ENCODE peak calls at places on chromosomes 7 and 10, in five cellular contexts. K, U, W, P and E are unnamed samples.

GRCh38 chr7:43726466-43726865 is 2.9 kb downstream of the COA1 start:
- DNase-seq in K (no peak), U (no peak), W (no peak), P (no peak), E (no peak)

GRCh38 chr10:3554121-3554522 is 230.9 kb downstream of the KLF6 start:
- DNase-seq in K (no peak), U (no peak), W (no peak), P (no peak), E (no peak)

GRCh38 chr10:62733654-62734293 is 70.7 kb upstream of the ADO start:
- DNase-seq in K (no peak), U (no peak), W (no peak), P (no peak), E (peak)

GRCh38 chr10:128599030-128599429 is 472.8 kb upstream of the MKI67 start:
- DNase-seq in K (no peak), U (no peak), W (no peak), P (no peak), E (no peak)

GRCh38 chr7:11212816-11213215 is 239.1 kb downstream of the PHF14 start:
- DNase-seq in K (no peak), U (no peak), W (no peak), P (no peak), E (no peak)

GRCh38 chr10:31171402-31172120 is 139.9 kb upstream of the ZNF438 start:
- DNase-seq in K (no peak), U (no peak), W (no peak), P (no peak), E (no peak)

GRCh38 chr10:21705828-21706176 is 171.8 kb downstream of the MLLT10 start:
- DNase-seq in K (no peak), U (no peak), W (no peak), P (no peak), E (no peak)

GRCh38 chr7:38222481-38223096 is 44.5 kb downstream of the STARD3NL start:
- DNase-seq in K (peak), U (peak), W (no peak), P (no peak), E (no peak)

GRCh38 chr7:44615149-44615611 is 8.8 kb downstream of the OGDH start:
- DNase-seq in K (no peak), U (no peak), W (peak), P (no peak), E (peak)

GRCh38 chr7:2046581-2047271 is 186.0 kb downstream of the MAD1L1 start:
- DNase-seq in K (no peak), U (no peak), W (no peak), P (no peak), E (peak)

GRCh38 chr7:50801907-50802306 is 19.2 kb upstream of the GRB10 start:
- DNase-seq in K (no peak), U (no peak), W (no peak), P (no peak), E (no peak)

GRCh38 chr7:105594034-105594433 is 12.7 kb upstream of the EFCAB10 start:
- DNase-seq in K (no peak), U (no peak), W (no peak), P (no peak), E (no peak)

GRCh38 chr7:35037526-35038339 is 448 bp upstream of the DPY19L1 start:
- DNase-seq in K (peak), U (peak), W (peak), P (peak), E (peak)

GRCh38 chr10:86684305-86684704 is 16.0 kb downstream of the LDB3 start:
- DNase-seq in K (peak), U (no peak), W (no peak), P (no peak), E (peak)

GRCh38 chr10:27659786-27660185 is 85.8 kb downstream of the MKX start:
- DNase-seq in K (no peak), U (no peak), W (no peak), P (no peak), E (no peak)